ENCODE peak calls at places on chromosome 21, in five cellular contexts. U, H, R, M and Y are unnamed samples.

GRCh38 chr21:37208056-37208705 is 59.0 kb downstream of the VPS26C start:
- DNase-seq in M (peak; percentile 79), R (peak; percentile 93), H (peak; percentile 62), U (peak; percentile 57), Y (no peak)

GRCh38 chr21:43664358-43664757 is 5.0 kb downstream of the RRP1B start:
- DNase-seq in U (no peak), M (no peak), R (no peak), H (no peak), Y (no peak)

GRCh38 chr21:27693376-27693775 is 726.5 kb upstream of the ADAMTS5 start:
- DNase-seq in H (no peak), M (no peak), U (no peak), R (no peak), Y (no peak)

GRCh38 chr21:28884481-28884880 is 108.2 kb downstream of the LTN1 start:
- DNase-seq in R (no peak), H (no peak), U (no peak), M (no peak), Y (no peak)

GRCh38 chr21:24729568-24729967 is 877.7 kb downstream of the MRPL39 start:
- DNase-seq in H (no peak), U (no peak), R (no peak), M (no peak), Y (no peak)

GRCh38 chr21:29677326-29677725 is 262.5 kb downstream of the GRIK1 start:
- DNase-seq in R (no peak), U (no peak), M (no peak), H (no peak), Y (no peak)

GRCh38 chr21:15326032-15326867 is 261.4 kb upstream of the NRIP1 start:
- DNase-seq in M (no peak), H (no peak), U (no peak), R (peak; percentile 44), Y (no peak)

GRCh38 chr21:27586986-27587385 is 620.1 kb upstream of the ADAMTS5 start:
- DNase-seq in R (no peak), H (no peak), M (no peak), U (no peak), Y (no peak)

GRCh38 chr21:14453339-14453738 is 70.4 kb upstream of the HSPA13 start:
- DNase-seq in H (no peak), R (no peak), M (no peak), U (no peak), Y (no peak)

GRCh38 chr21:33434770-33435360 is 31.7 kb downstream of the IFNGR2 start:
- DNase-seq in M (no peak), H (no peak), R (no peak), U (no peak), Y (no peak)

GRCh38 chr21:32240708-32241433 is 38.0 kb downstream of the MIS18A start:
- DNase-seq in H (no peak), U (no peak), M (no peak), R (no peak), Y (no peak)

GRCh38 chr21:46371204-46372013 is 47.5 kb downstream of the PCNT start:
- DNase-seq in R (peak; percentile 38), H (no peak), U (no peak), M (no peak), Y (no peak)

GRCh38 chr21:21290751-21291150 is 292.5 kb downstream of the NCAM2 start:
- DNase-seq in U (no peak), R (no peak), M (no peak), H (no peak), Y (no peak)

GRCh38 chr21:36835383-36835795 is 131.1 kb downstream of the HLCS start:
- DNase-seq in M (peak; percentile 48), R (no peak), H (no peak), U (no peak), Y (no peak)

GRCh38 chr21:33370292-33370691 is 32.9 kb upstream of the IFNGR2 start:
- DNase-seq in R (no peak), H (no peak), M (no peak), U (no peak), Y (no peak)

GRCh38 chr21:17921579-17922530 is 102.7 kb upstream of the C21orf91 start:
- DNase-seq in M (no peak), H (no peak), U (no peak), R (no peak), Y (no peak)

GRCh38 chr21:27423073-27423472 is 456.2 kb upstream of the ADAMTS5 start:
- DNase-seq in U (no peak), M (peak; percentile 72), H (peak; percentile 38), R (peak; percentile 43), Y (no peak)

GRCh38 chr21:17512245-17513213 is at the start of gene CXADR:
- DNase-seq in R (peak; percentile 94), U (peak; percentile 50), H (peak; percentile 93), M (peak; percentile 74), Y (peak; percentile 85)

GRCh38 chr21:30146558-30147282 is 19.9 kb downstream of the CLDN17 start:
- DNase-seq in U (no peak), R (no peak), M (no peak), H (no peak), Y (no peak)

GRCh38 chr21:29245104-29245643 is 53.5 kb upstream of the BACH1 start:
- DNase-seq in M (no peak), R (no peak), U (no peak), H (no peak), Y (no peak)

GRCh38 chr21:15034126-15034848 is 30.5 kb downstream of the NRIP1 start:
- DNase-seq in M (no peak), H (no peak), U (no peak), R (no peak), Y (no peak)

GRCh38 chr21:32257952-32258785 is 20.7 kb downstream of the MIS18A start:
- DNase-seq in U (no peak), M (peak; percentile 58), R (no peak), H (peak; percentile 73), Y (peak; percentile 9)

GRCh38 chr21:36859744-36860501 is 106.5 kb downstream of the HLCS start:
- DNase-seq in H (peak; percentile 72), U (peak; percentile 27), R (peak; percentile 84), M (peak; percentile 80), Y (peak; percentile 4)

GRCh38 chr21:33848252-33848953 is 67.2 kb downstream of the ATP5PO start:
- DNase-seq in H (no peak), M (no peak), U (no peak), R (no peak), Y (no peak)

GRCh38 chr21:26061437-26061836 is 109.1 kb downstream of the APP start:
- DNase-seq in U (no peak), M (no peak), H (no peak), R (no peak), Y (no peak)

GRCh38 chr21:14545906-14546480 is at the start of gene SAMSN1:
- DNase-seq in M (no peak), U (peak; percentile 76), H (peak; percentile 34), R (no peak), Y (peak; percentile 84)

GRCh38 chr21:14616303-14617039 is 70.4 kb upstream of the SAMSN1 start:
- DNase-seq in R (no peak), M (no peak), H (no peak), U (no peak), Y (no peak)

GRCh38 chr21:29613021-29613420 is 314.3 kb downstream of the BACH1 start:
- DNase-seq in R (no peak), U (no peak), H (no peak), M (no peak), Y (no peak)

DNA sequence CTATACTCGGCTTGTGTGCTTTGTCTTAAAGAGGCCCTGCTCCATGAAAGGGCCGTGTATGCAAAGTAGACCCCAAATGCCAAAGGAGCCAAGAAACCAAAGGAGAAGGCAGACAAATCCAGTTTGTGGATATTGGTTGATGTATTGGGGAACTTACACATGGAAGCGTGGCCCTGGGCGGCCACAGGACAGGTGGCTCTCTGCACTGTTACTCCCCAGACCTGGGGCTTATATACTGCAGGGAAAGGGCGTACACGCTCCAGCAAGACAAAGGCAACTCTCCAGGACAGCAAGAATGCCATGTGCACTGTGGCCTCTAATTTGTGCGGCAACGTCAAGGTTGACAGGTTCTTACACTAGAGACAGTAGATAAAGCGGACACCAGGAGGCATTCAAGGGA is 24.8 kb downstream of the RSPH1 start:
- DNase-seq in M (no peak), U (no peak), H (no peak), R (no peak), Y (no peak)
- H3K27ac ChIP-seq in M (no peak overlapping the region), U (no peak overlapping the region), H (no peak overlapping the region), R (no peak overlapping the region), Y (no peak overlapping the region)

DNA sequence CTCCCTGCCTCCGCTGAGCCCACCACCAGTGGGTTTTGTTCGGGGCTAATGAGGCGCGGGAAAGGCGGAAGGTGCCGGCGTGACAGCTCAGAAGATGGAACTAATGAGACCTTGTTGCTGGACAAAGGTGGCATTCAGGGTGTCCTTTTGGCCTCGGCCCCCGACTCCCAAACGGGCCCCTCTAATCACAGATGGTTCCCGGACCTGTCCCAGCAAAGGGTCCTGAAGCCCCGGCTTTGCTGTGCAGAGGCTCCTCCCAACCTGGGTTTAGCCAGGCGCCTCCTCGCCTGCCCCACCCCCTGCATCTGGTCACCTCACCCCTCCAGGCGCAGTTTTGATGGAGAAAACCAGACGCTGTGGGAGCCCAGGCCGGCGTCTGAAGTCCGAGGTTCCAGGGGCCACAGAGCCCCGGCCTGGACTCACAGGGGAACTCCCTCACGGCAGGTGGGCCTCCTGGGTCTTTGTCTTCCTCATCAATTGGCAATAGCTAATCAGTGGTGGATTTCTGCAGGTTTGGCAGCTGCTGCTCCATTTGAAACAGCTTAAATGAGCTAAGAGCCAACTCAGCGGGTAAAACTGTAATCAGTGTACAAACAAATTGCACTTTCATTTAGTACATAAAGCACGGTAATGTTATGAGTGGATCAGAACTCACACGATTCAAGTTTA is 44.3 kb upstream of the ADARB1 start:
- DNase-seq in M (no peak), U (no peak), R (peak; percentile 53), H (no peak), Y (no peak)
- H3K4me3 ChIP-seq in M (no peak overlapping the region), U (no peak overlapping the region), R (no peak overlapping the region), H (no peak overlapping the region), Y (no peak overlapping the region)

GRCh38 chr21:34959607-34960006 is 89.5 kb downstream of the RUNX1 start:
- DNase-seq in H (no peak), U (no peak), M (no peak), R (no peak), Y (no peak)
- H3K27me3 ChIP-seq in H (no peaks in the 10 kb centered on the region), U (no peaks in the 10 kb centered on the region), M (peaks cover 75% of the 10 kb centered on the region), R (no peaks in the 10 kb centered on the region), Y (no peaks in the 10 kb centered on the region)

GRCh38 chr21:31162079-31162699 is 123.9 kb upstream of the KRTAP19-8 start:
- DNase-seq in R (no peak), M (no peak), U (no peak), H (no peak), Y (no peak)

GRCh38 chr21:31162827-31163226 is 124.6 kb upstream of the KRTAP19-8 start:
- DNase-seq in R (no peak), H (no peak), U (no peak), M (no peak), Y (no peak)

GRCh38 chr21:31159808-31160207 is 121.5 kb upstream of the KRTAP19-8 start:
- DNase-seq in H (no peak), U (no peak), R (no peak), M (no peak), Y (no peak)

GRCh38 chr21:31158789-31159581 is 120.7 kb upstream of the KRTAP19-8 start:
- DNase-seq in M (no peak), H (no peak), U (no peak), R (no peak), Y (peak; percentile 71)

DNA sequence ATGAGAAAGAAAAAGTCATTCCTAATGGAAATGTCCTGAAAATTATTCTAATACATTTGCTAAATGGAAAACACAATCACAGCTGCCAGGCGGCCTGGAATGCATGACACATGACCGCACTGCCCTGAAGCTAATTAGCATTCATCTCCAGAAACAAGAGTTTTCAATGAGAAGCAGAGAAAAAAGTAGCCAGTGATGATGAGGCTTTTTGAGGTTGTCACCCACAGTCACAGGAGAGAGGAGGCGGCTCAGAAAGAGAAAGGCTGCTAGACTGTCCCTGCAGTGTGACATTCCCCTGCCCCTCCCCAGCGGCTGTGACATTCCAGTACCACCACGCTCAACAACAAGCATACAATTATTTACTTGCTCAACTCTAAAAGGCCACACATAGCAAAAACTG is 122.9 kb upstream of the KRTAP19-8 start:
- DNase-seq in R (no peak), H (no peak), U (no peak), M (no peak), Y (no peak)
- H3K27ac ChIP-seq in R (no peak overlapping the region), H (no peak overlapping the region), U (no peak overlapping the region), M (no peak overlapping the region), Y (peak overlapping the region; percentile 82)